ENCODE peak calls at places on chromosome 11, in seven cellular contexts. F is T1000; U is D341Med; M is thoracic aorta; H is naive thymus-derived CD8-positive, alpha-beta T cell; V is osteocyte; R is foreskin fibroblast. Z is an unnamed sample.

GRCh38 chr11:2536440-2536989 is 91.7 kb downstream of the KCNQ1 start:
- DNase-seq in U (no peak), V (no peak), R (no peak), M (no peak), H (no peak), F (no peak), Z (no peak)

GRCh38 chr11:217704-218103 is 10.2 kb downstream of the RIC8A start:
- DNase-seq in R (no peak), F (no peak), H (no peak), M (no peak), U (no peak), V (no peak), Z (no peak)

GRCh38 chr11:129023968-129024676 is 81.5 kb upstream of the TP53AIP1 start:
- DNase-seq in F (no peak), R (no peak), H (no peak), M (no peak), U (peak; percentile 76), V (no peak), Z (peak; percentile 90)

GRCh38 chr11:11731311-11732083 is 109.7 kb upstream of the GALNT18 start:
- DNase-seq in F (peak; percentile 29), U (no peak), V (no peak), R (peak; percentile 51), H (no peak), M (no peak), Z (no peak)

GRCh38 chr11:134036484-134037092 is 32.3 kb upstream of the JAM3 start:
- DNase-seq in H (peak; percentile 46), M (no peak), U (no peak), R (no peak), F (no peak), V (no peak), Z (no peak)

GRCh38 chr11:125621995-125622394 is 3.0 kb upstream of the CHEK1 start:
- DNase-seq in V (no peak), U (no peak), H (no peak), F (no peak), R (peak; percentile 17), M (no peak), Z (no peak)

GRCh38 chr11:117182551-117182935 is 4.0 kb downstream of the SIDT2 start:
- DNase-seq in U (no peak), R (no peak), V (no peak), H (no peak), M (no peak), F (no peak), Z (no peak)

GRCh38 chr11:100830295-100830694 is 143.2 kb downstream of the ARHGAP42 start:
- DNase-seq in H (no peak), R (no peak), U (no peak), V (no peak), F (no peak), M (no peak), Z (no peak)

GRCh38 chr11:2930705-2931415 is 1.6 kb upstream of the PHLDA2 start:
- DNase-seq in U (peak; percentile 76), H (no peak), F (peak; percentile 34), R (peak; percentile 44), V (no peak), M (no peak), Z (peak; percentile 20)

GRCh38 chr11:118117790-118118601 is 31.2 kb upstream of the SMIM35 start:
- DNase-seq in V (no peak), H (peak; percentile 16), R (no peak), F (no peak), U (no peak), M (no peak), Z (no peak)

GRCh38 chr11:115324569-115325432 is 179.4 kb downstream of the CADM1 start:
- DNase-seq in R (peak; percentile 1), M (no peak), U (peak; percentile 55), F (no peak), V (no peak), H (peak; percentile 27), Z (peak; percentile 79)

GRCh38 chr11:135036488-135037297 is 624.7 kb upstream of the B3GAT1 start:
- DNase-seq in F (no peak), R (no peak), H (no peak), M (no peak), V (no peak), U (no peak), Z (no peak)

GRCh38 chr11:103541186-103541795 is 432.1 kb downstream of the DYNC2H1 start:
- DNase-seq in M (no peak), F (no peak), H (no peak), U (no peak), R (no peak), V (no peak), Z (peak; percentile 22)

GRCh38 chr11:115409691-115410220 is 94.5 kb downstream of the CADM1 start:
- DNase-seq in V (no peak), R (no peak), U (peak; percentile 44), M (no peak), H (no peak), F (no peak), Z (peak; percentile 95)

GRCh38 chr11:79439893-79440450 is 858 bp downstream of the TENM4 start:
- DNase-seq in R (no peak), U (peak; percentile 68), V (no peak), H (no peak), F (no peak), M (no peak), Z (peak; percentile 34)

GRCh38 chr11:2121227-2122130 is 17.7 kb downstream of the IGF2 start:
- DNase-seq in V (no peak), R (no peak), F (no peak), M (no peak), U (no peak), H (no peak), Z (no peak)

GRCh38 chr11:82653752-82654151 is 79.9 kb downstream of the FAM181B start:
- DNase-seq in R (no peak), M (no peak), U (no peak), F (no peak), V (no peak), H (no peak), Z (no peak)

GRCh38 chr11:57277845-57278720 is 41.0 kb upstream of the APLNR start:
- DNase-seq in M (peak; percentile 32), F (peak; percentile 67), R (peak; percentile 81), H (no peak), V (peak; percentile 92), U (peak; percentile 86), Z (peak; percentile 87)

GRCh38 chr11:3683039-3683438 is 11.9 kb upstream of the CHRNA10 start:
- DNase-seq in M (no peak), V (no peak), F (no peak), R (no peak), U (no peak), H (no peak), Z (no peak)

GRCh38 chr11:98183034-98183433 is 837.7 kb upstream of the CNTN5 start:
- DNase-seq in V (no peak), H (no peak), U (no peak), M (no peak), F (no peak), R (no peak), Z (peak; percentile 20)

GRCh38 chr11:58524232-58525036 is 16.5 kb upstream of the OR5B21 start:
- DNase-seq in U (peak; percentile 74), V (no peak), F (peak; percentile 41), R (peak; percentile 60), H (peak; percentile 75), M (peak; percentile 13), Z (peak; percentile 72)

GRCh38 chr11:23866641-23867040 is 630.2 kb upstream of the LUZP2 start:
- DNase-seq in U (no peak), F (no peak), V (no peak), R (peak; percentile 7), M (no peak), H (no peak), Z (no peak)

GRCh38 chr11:43920598-43921419 is 21.6 kb upstream of the C11orf96 start:
- DNase-seq in M (peak; percentile 63), H (no peak), V (peak; percentile 46), R (peak; percentile 100), U (peak; percentile 69), F (peak; percentile 85), Z (peak; percentile 69)

GRCh38 chr11:127454856-127455255 is 454.3 kb upstream of the KIRREL3 start:
- DNase-seq in R (no peak), V (no peak), H (no peak), U (no peak), F (no peak), M (no peak), Z (no peak)

GRCh38 chr11:112118176-112118575 is 31.5 kb downstream of the SDHD start:
- DNase-seq in R (no peak), U (no peak), F (no peak), H (no peak), M (no peak), V (no peak), Z (peak; percentile 37)

GRCh38 chr11:65090628-65091027 is 5.4 kb upstream of the VPS51 start:
- DNase-seq in U (no peak), M (no peak), V (no peak), H (no peak), R (no peak), F (no peak), Z (no peak)

Z was measured in NCI-H82.